ENCODE peak calls at places on chromosomes 5 and 9, in four cellular contexts. U is GM06990; Y is stimulated activated effector memory CD8-positive, alpha-beta T cell treated with anti-CD3 and anti-CD28 coated beads, Interleukin-12 subunit alpha, Interleukin-12 subunit beta, amount 100 ng/mL, for 72 hours; B is testis. V is an unnamed sample.

GRCh38 chr5:110846621-110847020 is 107.8 kb downstream of the SLC25A46 start:
- DNase-seq in U (no peak), Y (no peak), B (no peak), V (no peak)

GRCh38 chr9:131554865-131555351 is 9.6 kb downstream of the PRRT1B start:
- DNase-seq in U (no peak), Y (no peak), B (no peak), V (no peak)

GRCh38 chr5:117713585-117714198 is 1139.1 kb upstream of the SEMA6A start:
- DNase-seq in U (no peak), Y (no peak), B (no peak), V (no peak)

GRCh38 chr5:95148453-95148852 is 136.4 kb downstream of the MCTP1 start:
- DNase-seq in U (no peak), Y (no peak), B (no peak), V (no peak)

GRCh38 chr5:150517272-150518152 is 9.6 kb downstream of the NDST1 start:
- DNase-seq in U (no peak), Y (no peak), B (peak), V (no peak)

GRCh38 chr5:31948006-31948405 is 226.1 kb downstream of the GOLPH3 start:
- DNase-seq in U (no peak), Y (no peak), B (no peak), V (no peak)

GRCh38 chr9:16640649-16641048 is 229.8 kb downstream of the BNC2 start:
- DNase-seq in U (no peak), Y (no peak), B (no peak), V (no peak)

GRCh38 chr5:77095189-77095588 is 8.1 kb upstream of the ZBED3 start:
- DNase-seq in U (no peak), Y (no peak), B (no peak), V (no peak)

GRCh38 chr5:168740055-168740820 is 161.1 kb upstream of the PANK3 start:
- DNase-seq in U (no peak), Y (no peak), B (no peak), V (no peak)

GRCh38 chr5:170758481-170758880 is 25.0 kb upstream of the GABRP start:
- DNase-seq in U (no peak), Y (no peak), B (no peak), V (no peak)

GRCh38 chr9:106885451-106885850 is 22.5 kb downstream of the ZNF462 start:
- DNase-seq in U (no peak), Y (no peak), B (no peak), V (no peak)

GRCh38 chr5:80516826-80517225 is 28.9 kb downstream of the FAM151B start:
- DNase-seq in U (peak), Y (no peak), B (no peak), V (no peak)

GRCh38 chr9:124209279-124209678 is 48.5 kb upstream of the NEK6 start:
- DNase-seq in U (peak), Y (no peak), B (no peak), V (no peak)

GRCh38 chr5:67455987-67456386 is 259.4 kb upstream of the CD180 start:
- DNase-seq in U (no peak), Y (no peak), B (no peak), V (no peak)

GRCh38 chr5:132444841-132445639 is 45.5 kb downstream of the IRF1 start:
- DNase-seq in U (no peak), Y (no peak), B (no peak), V (no peak)

GRCh38 chr5:148928141-148928540 is 101.7 kb downstream of the ADRB2 start:
- DNase-seq in U (no peak), Y (no peak), B (no peak), V (no peak)

GRCh38 chr5:152994040-152994439 is 496.4 kb upstream of the GRIA1 start:
- DNase-seq in U (no peak), Y (no peak), B (no peak), V (no peak)

GRCh38 chr5:140881889-140882590 is at the start of gene PCDHA13:
- DNase-seq in U (no peak), Y (no peak), B (peak), V (no peak)

GRCh38 chr5:143311955-143312354 is 91.5 kb downstream of the NR3C1 start:
- DNase-seq in U (no peak), Y (no peak), B (no peak), V (no peak)

GRCh38 chr9:132048191-132048590 is 31.5 kb downstream of the MED27 start:
- DNase-seq in U (no peak), Y (no peak), B (no peak), V (no peak)

GRCh38 chr9:136533775-136534157 is 12.1 kb downstream of the NOTCH1 start:
- DNase-seq in U (no peak), Y (peak), B (no peak), V (peak)

GRCh38 chr9:98427491-98427890 is 172.0 kb upstream of the TBC1D2 start:
- DNase-seq in U (no peak), Y (no peak), B (no peak), V (no peak)

GRCh38 chr5:50881407-50881806 is 215.0 kb downstream of the PARP8 start:
- DNase-seq in U (no peak), Y (no peak), B (no peak), V (no peak)

GRCh38 chr9:34417734-34418133 is 40.6 kb downstream of the FAM219A start:
- DNase-seq in U (no peak), Y (no peak), B (no peak), V (no peak)

GRCh38 chr5:94469889-94470288 is 148.5 kb downstream of the KIAA0825 start:
- DNase-seq in U (no peak), Y (no peak), B (no peak), V (no peak)

GRCh38 chr5:181217805-181218065 is 5.3 kb upstream of the TRIM41 start:
- DNase-seq in U (no peak), Y (no peak), B (no peak), V (peak)

V was measured in T-helper 9 cell.